ENCODE peak calls at places on chromosomes 5 and 9, in nine cellular contexts. R is MM.1S, A is PC-3, H is neuronal stem cell, T is mesendoderm, P is GM23248, Y is HCT116, N is NT2/D1, O is fibroblast of lung. U is an unnamed sample.
A peak's percentile ranks its signal among the peaks of the same experiment; 100 is the strongest.

GRCh38 chr5:113170707-113171106 is 194.1 kb downstream of the DCP2 start:
- DNase-seq in A (no peak), N (no peak), P (no peak), R (no peak), T (no peak), Y (no peak), O (peak; percentile 56), H (no peak), U (no peak)

GRCh38 chr9:109767404-109767803 is 12.6 kb upstream of the PALM2AKAP2 start:
- DNase-seq in P (no peak), Y (no peak), A (no peak), O (no peak), R (no peak), H (no peak), T (peak; percentile 55), N (peak; percentile 78), U (no peak)

GRCh38 chr9:137255448-137256114 is 454 bp downstream of the NELFB start:
- DNase-seq in N (no peak), Y (no peak), O (peak; percentile 28), R (peak; percentile 69), A (peak; percentile 6), T (peak; percentile 66), P (peak; percentile 68), H (no peak), U (no peak)

GRCh38 chr5:38193015-38193581 is 65.3 kb upstream of the EGFLAM start:
- DNase-seq in O (peak; percentile 66), P (peak; percentile 84), T (peak; percentile 75), A (peak; percentile 85), H (peak; percentile 59), Y (peak; percentile 42), N (peak; percentile 44), R (peak; percentile 69), U (peak; percentile 89)

GRCh38 chr9:133054966-133055365 is 6.8 kb upstream of the CEL start:
- DNase-seq in T (no peak), H (no peak), A (no peak), R (no peak), N (no peak), O (peak; percentile 8), P (peak; percentile 71), Y (no peak), U (peak; percentile 87)

GRCh38 chr5:131825404-131826013 is 28.7 kb upstream of the FNIP1 start:
- DNase-seq in O (no peak), Y (no peak), N (no peak), P (no peak), H (no peak), R (no peak), A (no peak), T (peak; percentile 28), U (no peak)

GRCh38 chr9:21381752-21382339 is 3.4 kb downstream of the IFNA2 start:
- DNase-seq in R (peak; percentile 28), Y (no peak), N (no peak), T (peak; percentile 48), H (no peak), O (no peak), A (peak; percentile 74), P (no peak), U (no peak)

GRCh38 chr5:96517294-96517693 is 84.2 kb upstream of the PCSK1 start:
- DNase-seq in Y (no peak), N (no peak), H (no peak), O (peak; percentile 89), T (peak; percentile 31), R (no peak), A (no peak), P (peak; percentile 66), U (peak; percentile 49)

GRCh38 chr5:133284306-133284705 is 232.5 kb downstream of the HSPA4 start:
- DNase-seq in T (no peak), R (peak; percentile 3), H (no peak), P (no peak), O (no peak), A (no peak), Y (no peak), N (no peak), U (no peak)

GRCh38 chr5:41510176-41510831 is at the start of gene PLCXD3:
- DNase-seq in P (peak; percentile 48), R (no peak), N (no peak), H (peak; percentile 35), O (peak; percentile 11), Y (no peak), A (peak; percentile 58), T (peak; percentile 29), U (peak; percentile 34)

GRCh38 chr5:166992874-166993722 is 1298.3 kb upstream of the WWC1 start:
- DNase-seq in N (no peak), R (no peak), T (peak; percentile 8), H (no peak), O (peak; percentile 55), Y (no peak), A (no peak), P (no peak), U (no peak)

GRCh38 chr9:114774504-114774903 is 31.3 kb downstream of the TNFSF15 start:
- DNase-seq in R (peak; percentile 77), A (no peak), H (no peak), T (no peak), P (no peak), O (no peak), Y (no peak), N (no peak), U (no peak)

GRCh38 chr9:117887383-117887782 is 183.2 kb downstream of the TLR4 start:
- DNase-seq in O (no peak), T (no peak), R (no peak), Y (no peak), N (no peak), P (peak; percentile 37), A (no peak), H (no peak), U (no peak)

GRCh38 chr9:134360897-134361296 is 34.6 kb downstream of the RXRA start:
- DNase-seq in A (peak; percentile 24), Y (no peak), H (no peak), O (no peak), N (no peak), R (no peak), P (peak; percentile 90), T (no peak), U (no peak)

GRCh38 chr5:206927-207536 is 10.9 kb downstream of the CCDC127 start:
- DNase-seq in N (no peak), H (no peak), T (peak; percentile 71), R (no peak), A (peak; percentile 40), Y (no peak), P (no peak), O (no peak), U (no peak)

GRCh38 chr9:106075991-106076390 is 381.6 kb downstream of the TMEM38B start:
- DNase-seq in H (no peak), R (no peak), P (peak; percentile 23), N (no peak), O (peak; percentile 84), A (peak; percentile 49), T (no peak), Y (no peak), U (peak; percentile 1)

GRCh38 chr9:696332-697090 is 145.0 kb upstream of the DMRT1 start:
- DNase-seq in Y (no peak), O (peak; percentile 68), N (no peak), P (peak; percentile 88), R (no peak), A (peak; percentile 70), T (peak; percentile 47), H (no peak), U (peak; percentile 88)

GRCh38 chr9:16575142-16575877 is 295.2 kb downstream of the BNC2 start:
- DNase-seq in R (peak; percentile 6), P (peak; percentile 10), A (peak; percentile 33), H (no peak), Y (no peak), N (peak; percentile 5), T (peak; percentile 30), O (peak; percentile 31), U (no peak)

GRCh38 chr5:2260211-2260985 is 377.7 kb upstream of the IRX4 start:
- DNase-seq in Y (no peak), P (no peak), R (no peak), T (no peak), N (no peak), H (no peak), A (no peak), O (no peak), U (no peak)

GRCh38 chr9:4936823-4937222 is 48.2 kb upstream of the JAK2 start:
- DNase-seq in R (peak; percentile 38), A (no peak), O (no peak), T (no peak), Y (no peak), H (no peak), N (no peak), P (no peak), U (no peak)

DNA sequence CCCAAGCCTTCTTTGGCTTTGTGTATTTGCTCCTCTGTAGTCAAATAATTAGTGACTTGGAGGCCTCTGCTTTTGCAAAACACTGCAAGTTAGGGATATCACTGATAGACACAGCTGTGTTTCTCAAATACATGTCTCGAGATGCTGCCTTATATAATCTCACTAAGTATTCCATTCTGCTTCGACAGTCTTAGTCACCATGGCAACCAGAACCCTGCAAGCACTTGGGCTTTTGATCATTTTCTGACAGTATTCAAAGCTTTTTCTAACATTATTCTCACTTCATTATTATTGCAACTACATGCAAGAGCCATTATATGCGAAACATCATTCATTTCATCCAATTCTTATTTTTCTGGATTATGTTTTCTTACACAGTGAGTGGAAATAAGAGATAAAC is 94.1 kb downstream of the SCAI start:
- DNase-seq in P (no peak), O (no peak), H (peak; percentile 8), T (peak; percentile 10), N (no peak), R (no peak), Y (no peak), A (no peak), U (no peak)
- H3K4me1 ChIP-seq in P (no peaks in the 10 kb centered on the region), O (no peaks in the 10 kb centered on the region), H (no peaks in the 10 kb centered on the region), T (no peaks in the 10 kb centered on the region), N (no peaks in the 10 kb centered on the region), R (peaks cover 10% of the 10 kb centered on the region), Y (no peaks in the 10 kb centered on the region), A (no peaks in the 10 kb centered on the region), U (no peaks in the 10 kb centered on the region)

DNA sequence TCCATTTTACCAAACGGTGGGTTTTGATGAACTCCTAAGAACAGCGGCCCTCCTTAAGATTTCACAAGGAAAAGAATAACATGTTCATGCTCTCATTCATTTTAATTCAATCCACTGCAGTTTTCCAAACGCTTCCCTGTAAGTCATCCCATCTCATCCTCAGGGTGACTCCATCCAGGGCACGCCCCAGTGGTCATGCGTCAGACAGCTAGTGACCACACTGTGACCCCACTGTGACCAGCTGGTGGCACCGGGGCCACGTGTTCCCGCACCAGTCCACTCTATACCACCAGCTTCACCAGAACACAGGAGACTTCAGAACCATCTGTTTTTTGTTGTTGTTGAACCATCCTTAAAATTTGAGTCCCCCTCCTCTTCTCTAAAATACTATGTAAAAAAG is 14.3 kb downstream of the ATPSCKMT start:
- DNase-seq in H (no peak), A (peak; percentile 48), P (no peak), Y (peak; percentile 33), O (peak; percentile 39), R (no peak), N (no peak), T (no peak), U (no peak)
- H3K9ac ChIP-seq in H (no peak overlapping the region), A (no peak overlapping the region), P (no peak overlapping the region), Y (no peak overlapping the region), O (no peak overlapping the region), R (no peak overlapping the region), N (no peak overlapping the region), T (no peak overlapping the region), U (no peak overlapping the region)

GRCh38 chr5:16980983-16981382 is 44.9 kb upstream of the MYO10 start:
- DNase-seq in T (no peak), R (no peak), N (no peak), A (peak; percentile 46), P (peak; percentile 36), H (no peak), O (no peak), Y (no peak), U (no peak)
- H3K4me1 ChIP-seq in T (no peaks in the 10 kb centered on the region), R (no peaks in the 10 kb centered on the region), N (no peaks in the 10 kb centered on the region), A (no peaks in the 10 kb centered on the region), P (no peaks in the 10 kb centered on the region), H (peaks cover 3% of the 10 kb centered on the region), O (no peaks in the 10 kb centered on the region), Y (no peaks in the 10 kb centered on the region), U (peaks cover 2% of the 10 kb centered on the region)

GRCh38 chr9:128128836-128129590 is 1.5 kb upstream of the PTGES2 start:
- DNase-seq in P (peak; percentile 31), O (no peak), R (peak; percentile 21), Y (no peak), H (no peak), N (no peak), A (no peak), T (no peak), U (no peak)
- H3K9ac ChIP-seq in P (peak overlapping the region; percentile 96), O (peak overlapping the region; percentile 98), R (peak overlapping the region; percentile 99), Y (peak overlapping the region; percentile 92), H (peak overlapping the region; percentile 34), N (peak overlapping the region; percentile 98), A (peak overlapping the region; percentile 97), T (peak overlapping the region; percentile 94), U (peak overlapping the region; percentile 95)

U was measured in adipocyte.